ENCODE peak calls at places on chromosomes 16 and 17, in nine cellular contexts. S is aorta; Q is esophagus squamous epithelium; D is OCI-LY7; T is uterus; X is lung; Z is trophoblast cell; Y is A549; U is CD8-positive, alpha-beta memory T cell. B is an unnamed sample.

GRCh38 chr17:1158879-1159278 is 20.9 kb downstream of the ABR start:
- DNase-seq in X (no peak), Z (peak; percentile 67), Y (no peak), U (no peak), T (no peak), D (no peak), S (no peak), Q (no peak), B (peak; percentile 43)

GRCh38 chr17:61354895-61355294 is 44.7 kb upstream of the TBX2 start:
- DNase-seq in S (no peak), Z (no peak), D (no peak), X (no peak), U (no peak), T (no peak), Q (no peak), Y (no peak), B (no peak)

GRCh38 chr17:18877104-18877503 is 19.2 kb downstream of the PRPSAP2 start:
- DNase-seq in Z (no peak), U (no peak), T (no peak), D (no peak), Q (no peak), X (no peak), S (no peak), Y (no peak), B (no peak)

GRCh38 chr17:82687375-82687861 is 11.1 kb downstream of the RAB40B start:
- DNase-seq in X (no peak), Z (no peak), Q (no peak), T (no peak), U (no peak), Y (peak; percentile 83), D (no peak), S (peak; percentile 12), B (no peak)

GRCh38 chr17:7237761-7238417 is 1.4 kb downstream of the PHF23 start:
- DNase-seq in D (peak; percentile 87), Y (peak; percentile 83), X (peak; percentile 85), S (peak; percentile 90), Q (no peak), U (peak; percentile 75), Z (peak; percentile 54), T (peak; percentile 79), B (no peak)

GRCh38 chr17:79243603-79243990 is 169.0 kb downstream of the ENGASE start:
- DNase-seq in T (no peak), U (no peak), D (no peak), Q (no peak), X (no peak), Y (no peak), S (no peak), Z (no peak), B (no peak)

GRCh38 chr17:34852614-34853013 is 108.6 kb downstream of the CCT6B start:
- DNase-seq in Q (no peak), S (no peak), D (peak; percentile 34), U (no peak), Z (no peak), T (no peak), X (no peak), Y (no peak), B (no peak)

GRCh38 chr17:78379134-78379497 is 667 bp downstream of the PGS1 start:
- DNase-seq in Z (peak; percentile 62), Y (no peak), T (no peak), D (peak; percentile 33), S (no peak), X (peak; percentile 67), Q (no peak), U (no peak), B (peak; percentile 65)

GRCh38 chr17:28896884-28897768 is at the start of gene FLOT2:
- DNase-seq in Z (peak; percentile 94), X (peak; percentile 83), U (peak; percentile 57), S (peak; percentile 81), T (peak; percentile 65), D (peak; percentile 75), Y (peak; percentile 55), Q (no peak), B (no peak)

GRCh38 chr17:73101031-73101430 is 8.5 kb upstream of the SLC39A11 start:
- DNase-seq in U (no peak), Z (no peak), T (no peak), X (no peak), Q (no peak), D (no peak), Y (no peak), S (no peak), B (no peak)

GRCh38 chr17:50939542-50939794 is 73.3 kb upstream of the TOB1 start:
- DNase-seq in Q (no peak), U (no peak), Y (no peak), X (no peak), T (no peak), Z (no peak), D (no peak), S (no peak), B (no peak)

GRCh38 chr16:4053663-4054479 is 62.4 kb downstream of the ADCY9 start:
- DNase-seq in Z (no peak), T (peak; percentile 45), D (no peak), S (peak; percentile 84), X (peak; percentile 76), U (no peak), Q (no peak), Y (no peak), B (peak; percentile 87)

GRCh38 chr17:72732893-72733618 is 359.4 kb downstream of the SLC39A11 start:
- DNase-seq in Q (no peak), T (no peak), Y (no peak), X (no peak), Z (no peak), U (no peak), D (no peak), S (no peak), B (no peak)

GRCh38 chr17:74089869-74090464 is 113.5 kb upstream of the RPL38 start:
- DNase-seq in U (no peak), Z (peak; percentile 16), T (no peak), D (peak; percentile 61), S (peak; percentile 72), Q (no peak), X (peak; percentile 42), Y (peak; percentile 52), B (no peak)

GRCh38 chr17:77581480-77581879 is 377.0 kb upstream of the TNRC6C start:
- DNase-seq in Z (no peak), X (no peak), U (no peak), S (no peak), T (no peak), Q (no peak), D (no peak), Y (no peak), B (no peak)

GRCh38 chr17:34318474-34318873 is 761 bp upstream of the CCL8 start:
- DNase-seq in Z (no peak), T (no peak), U (no peak), X (no peak), D (peak; percentile 49), S (no peak), Q (no peak), Y (peak; percentile 28), B (no peak)

GRCh38 chr16:88525663-88525990 is 44.6 kb upstream of the ZC3H18 start:
- DNase-seq in X (no peak), Z (no peak), U (no peak), Y (no peak), Q (no peak), T (no peak), S (no peak), D (no peak), B (no peak)

GRCh38 chr16:72664122-72664479 is 383.8 kb downstream of the ZFHX3 start:
- DNase-seq in Z (peak; percentile 8), X (no peak), Y (peak; percentile 5), S (no peak), T (no peak), D (no peak), Q (no peak), U (no peak), B (no peak)

GRCh38 chr16:58010886-58011285 is 9.7 kb downstream of the USB1 start:
- DNase-seq in D (no peak), X (no peak), Y (no peak), Z (no peak), Q (no peak), S (no peak), T (no peak), U (no peak), B (no peak)
- H3K27ac ChIP-seq in D (no peak overlapping the region), X (no peak overlapping the region), Y (no peak overlapping the region), Z (no peak overlapping the region), Q (no peak overlapping the region), S (no peak overlapping the region), T (no peak overlapping the region), U (no peak overlapping the region), B (no peak overlapping the region)

DNA sequence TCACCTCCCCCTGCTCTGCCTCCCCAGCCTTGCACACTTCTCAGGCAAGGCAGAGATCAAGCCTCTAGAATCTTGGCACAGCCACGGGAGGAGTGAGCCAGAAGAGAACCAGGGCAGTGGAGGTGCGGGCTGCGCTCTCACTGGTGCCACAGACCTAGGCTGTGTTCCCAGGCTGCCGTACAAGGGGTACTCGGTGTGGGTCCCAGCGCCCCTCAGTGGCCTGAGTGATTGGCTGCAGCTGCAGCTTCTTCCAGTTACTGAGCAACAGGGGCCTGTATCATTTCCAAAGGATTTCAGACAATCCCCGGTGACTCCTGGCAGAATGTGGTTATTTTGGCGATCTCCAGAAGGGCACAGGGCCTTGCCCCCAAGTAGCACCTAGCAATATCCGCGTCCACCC is 1852.1 kb downstream of the TP53TG3F start:
- DNase-seq in Y (no peak), Q (no peak), D (no peak), X (no peak), T (no peak), S (no peak), U (no peak), Z (no peak), B (no peak)
- H3K9me3 ChIP-seq in Y (peaks cover 2% of the 10 kb centered on the region), Q (no peaks in the 10 kb centered on the region), D (no peaks in the 10 kb centered on the region), X (no peaks in the 10 kb centered on the region), T (no peaks in the 10 kb centered on the region), S (no peaks in the 10 kb centered on the region), U (no peaks in the 10 kb centered on the region), Z (peaks cover 61% of the 10 kb centered on the region), B (peaks cover 54% of the 10 kb centered on the region)

GRCh38 chr17:76537578-76538280 is at the start of gene CYGB:
- DNase-seq in D (no peak), X (no peak), Y (no peak), S (peak; percentile 54), Q (no peak), Z (peak; percentile 26), T (no peak), U (no peak), B (no peak)
- H3K27ac ChIP-seq in D (no peak within 1 kb of the TSS), X (peak within 1 kb of the TSS; percentile 62), Y (peak within 1 kb of the TSS; percentile 68), S (no peak within 1 kb of the TSS), Q (peak within 1 kb of the TSS; percentile 84), Z (no peak within 1 kb of the TSS), T (peak within 1 kb of the TSS; percentile 74), U (no peak within 1 kb of the TSS), B (no peak within 1 kb of the TSS)

GRCh38 chr17:58200024-58200633 is 7.6 kb downstream of the EPX start:
- DNase-seq in S (peak; percentile 64), T (peak; percentile 28), Y (peak; percentile 89), U (peak; percentile 28), X (peak; percentile 64), Z (peak; percentile 47), D (peak; percentile 48), Q (no peak), B (no peak)
- H3K9me3 ChIP-seq in S (no peaks in the 10 kb centered on the region), T (no peaks in the 10 kb centered on the region), Y (no peaks in the 10 kb centered on the region), U (no peaks in the 10 kb centered on the region), X (no peaks in the 10 kb centered on the region), Z (peaks cover 4% of the 10 kb centered on the region), D (no peaks in the 10 kb centered on the region), Q (no peaks in the 10 kb centered on the region), B (no peaks in the 10 kb centered on the region)

GRCh38 chr16:71288570-71288889 is 672 bp downstream of the CMTR2 start:
- DNase-seq in Y (no peak), S (no peak), Q (no peak), U (no peak), X (no peak), Z (no peak), T (no peak), D (no peak), B (no peak)
- H3K27ac ChIP-seq in Y (peak overlapping the region; percentile 96), S (peak overlapping the region; percentile 69), Q (peak overlapping the region; percentile 96), U (peak overlapping the region; percentile 89), X (peak overlapping the region; percentile 94), Z (peak overlapping the region; percentile 98), T (peak overlapping the region; percentile 76), D (no peak overlapping the region), B (peak overlapping the region; percentile 92)

B was measured in AG04450.